ENCODE peak calls at places on chromosomes 7 and 10, in nine cellular contexts. One of them, this sample, is unnamed.

GRCh38 chr10:125633517-125633999 is 49.4 kb downstream of the TEX36 start:
- DNase-seq in dorsolateral prefrontal cortex: no peak
- DNase-seq in mesothelial cell of epicardium: no peak
- DNase-seq in uterus: no peak
- DNase-seq in CD8-positive, alpha-beta T cell: no peak
- DNase-seq in AG09319: no peak
- DNase-seq in colonic mucosa: no peak
- DNase-seq in lung: no peak
- DNase-seq in osteoblast: no peak
- DNase-seq in this sample: no peak

GRCh38 chr7:3232228-3232627 is 68.8 kb upstream of the SDK1 start:
- DNase-seq in dorsolateral prefrontal cortex: no peak
- DNase-seq in mesothelial cell of epicardium: no peak
- DNase-seq in uterus: no peak
- DNase-seq in CD8-positive, alpha-beta T cell: no peak
- DNase-seq in AG09319: no peak
- DNase-seq in colonic mucosa: no peak
- DNase-seq in lung: no peak
- DNase-seq in osteoblast: peak
- DNase-seq in this sample: no peak

GRCh38 chr7:139232893-139233292 is 1.9 kb downstream of the UBN2 start:
- DNase-seq in dorsolateral prefrontal cortex: no peak
- DNase-seq in mesothelial cell of epicardium: no peak
- DNase-seq in uterus: no peak
- DNase-seq in CD8-positive, alpha-beta T cell: no peak
- DNase-seq in AG09319: peak
- DNase-seq in colonic mucosa: no peak
- DNase-seq in lung: no peak
- DNase-seq in osteoblast: no peak
- DNase-seq in this sample: no peak

GRCh38 chr10:4758256-4758655 is 67.8 kb upstream of the AKR1E2 start:
- DNase-seq in dorsolateral prefrontal cortex: no peak
- DNase-seq in mesothelial cell of epicardium: no peak
- DNase-seq in uterus: no peak
- DNase-seq in CD8-positive, alpha-beta T cell: no peak
- DNase-seq in AG09319: no peak
- DNase-seq in colonic mucosa: no peak
- DNase-seq in lung: no peak
- DNase-seq in osteoblast: peak
- DNase-seq in this sample: no peak

GRCh38 chr7:26918241-26918640 is 53.9 kb upstream of the SKAP2 start:
- DNase-seq in dorsolateral prefrontal cortex: no peak
- DNase-seq in mesothelial cell of epicardium: no peak
- DNase-seq in uterus: no peak
- DNase-seq in CD8-positive, alpha-beta T cell: no peak
- DNase-seq in AG09319: no peak
- DNase-seq in colonic mucosa: no peak
- DNase-seq in lung: no peak
- DNase-seq in osteoblast: no peak
- DNase-seq in this sample: no peak

GRCh38 chr7:47382200-47382599 is 199.7 kb downstream of the TNS3 start:
- DNase-seq in dorsolateral prefrontal cortex: no peak
- DNase-seq in mesothelial cell of epicardium: no peak
- DNase-seq in uterus: no peak
- DNase-seq in CD8-positive, alpha-beta T cell: no peak
- DNase-seq in AG09319: no peak
- DNase-seq in colonic mucosa: no peak
- DNase-seq in lung: no peak
- DNase-seq in osteoblast: no peak
- DNase-seq in this sample: no peak

GRCh38 chr7:106127984-106128780 is 16.1 kb upstream of the SYPL1 start:
- DNase-seq in dorsolateral prefrontal cortex: no peak
- DNase-seq in mesothelial cell of epicardium: no peak
- DNase-seq in uterus: no peak
- DNase-seq in CD8-positive, alpha-beta T cell: no peak
- DNase-seq in AG09319: no peak
- DNase-seq in colonic mucosa: no peak
- DNase-seq in lung: no peak
- DNase-seq in osteoblast: no peak
- DNase-seq in this sample: no peak

GRCh38 chr10:100912013-100912608 is 652 bp upstream of the SLF2 start:
- DNase-seq in dorsolateral prefrontal cortex: no peak
- DNase-seq in mesothelial cell of epicardium: no peak
- DNase-seq in uterus: no peak
- DNase-seq in CD8-positive, alpha-beta T cell: no peak
- DNase-seq in AG09319: no peak
- DNase-seq in colonic mucosa: no peak
- DNase-seq in lung: no peak
- DNase-seq in osteoblast: no peak
- DNase-seq in this sample: no peak

GRCh38 chr7:23712368-23713284 is 2.6 kb downstream of the STK31 start:
- DNase-seq in dorsolateral prefrontal cortex: no peak
- DNase-seq in mesothelial cell of epicardium: no peak
- DNase-seq in uterus: no peak
- DNase-seq in CD8-positive, alpha-beta T cell: no peak
- DNase-seq in AG09319: peak
- DNase-seq in colonic mucosa: no peak
- DNase-seq in lung: no peak
- DNase-seq in osteoblast: peak
- DNase-seq in this sample: no peak

GRCh38 chr7:121525155-121525819 is 129.2 kb upstream of the FAM3C start:
- DNase-seq in dorsolateral prefrontal cortex: no peak
- DNase-seq in mesothelial cell of epicardium: no peak
- DNase-seq in uterus: no peak
- DNase-seq in CD8-positive, alpha-beta T cell: no peak
- DNase-seq in AG09319: no peak
- DNase-seq in colonic mucosa: no peak
- DNase-seq in lung: no peak
- DNase-seq in osteoblast: peak
- DNase-seq in this sample: no peak

GRCh38 chr7:151018421-151019129 is 5.7 kb downstream of the ATG9B start:
- DNase-seq in dorsolateral prefrontal cortex: no peak
- DNase-seq in mesothelial cell of epicardium: no peak
- DNase-seq in uterus: no peak
- DNase-seq in CD8-positive, alpha-beta T cell: no peak
- DNase-seq in AG09319: no peak
- DNase-seq in colonic mucosa: no peak
- DNase-seq in lung: no peak
- DNase-seq in osteoblast: peak
- DNase-seq in this sample: no peak

GRCh38 chr10:99534939-99535763 is 2.4 kb downstream of the NKX2-3 start:
- DNase-seq in dorsolateral prefrontal cortex: no peak
- DNase-seq in mesothelial cell of epicardium: no peak
- DNase-seq in uterus: no peak
- DNase-seq in CD8-positive, alpha-beta T cell: no peak
- DNase-seq in AG09319: no peak
- DNase-seq in colonic mucosa: no peak
- DNase-seq in lung: no peak
- DNase-seq in osteoblast: peak
- DNase-seq in this sample: no peak

GRCh38 chr10:93071674-93072224 is 1.9 kb upstream of the CYP26A1 start:
- DNase-seq in dorsolateral prefrontal cortex: no peak
- DNase-seq in mesothelial cell of epicardium: no peak
- DNase-seq in uterus: no peak
- DNase-seq in CD8-positive, alpha-beta T cell: no peak
- DNase-seq in AG09319: no peak
- DNase-seq in colonic mucosa: no peak
- DNase-seq in lung: no peak
- DNase-seq in osteoblast: peak
- DNase-seq in this sample: no peak

GRCh38 chr10:14450041-14450491 is 119.3 kb upstream of the FRMD4A start:
- DNase-seq in dorsolateral prefrontal cortex: no peak
- DNase-seq in mesothelial cell of epicardium: no peak
- DNase-seq in uterus: no peak
- DNase-seq in CD8-positive, alpha-beta T cell: no peak
- DNase-seq in AG09319: no peak
- DNase-seq in colonic mucosa: no peak
- DNase-seq in lung: no peak
- DNase-seq in osteoblast: peak
- DNase-seq in this sample: no peak

GRCh38 chr7:116948934-116949333 is 4.4 kb upstream of the ST7 start:
- DNase-seq in dorsolateral prefrontal cortex: no peak
- DNase-seq in mesothelial cell of epicardium: no peak
- DNase-seq in uterus: no peak
- DNase-seq in CD8-positive, alpha-beta T cell: no peak
- DNase-seq in AG09319: no peak
- DNase-seq in colonic mucosa: no peak
- DNase-seq in lung: peak
- DNase-seq in osteoblast: peak
- DNase-seq in this sample: no peak

GRCh38 chr7:73738220-73738611 is 386 bp downstream of the ABHD11 start:
- DNase-seq in dorsolateral prefrontal cortex: no peak
- DNase-seq in mesothelial cell of epicardium: no peak
- DNase-seq in uterus: peak
- DNase-seq in CD8-positive, alpha-beta T cell: peak
- DNase-seq in AG09319: no peak
- DNase-seq in colonic mucosa: peak
- DNase-seq in lung: peak
- DNase-seq in osteoblast: peak
- DNase-seq in this sample: no peak

GRCh38 chr7:66946545-66946944 is 25.5 kb downstream of the TMEM248 start:
- DNase-seq in dorsolateral prefrontal cortex: no peak
- DNase-seq in mesothelial cell of epicardium: no peak
- DNase-seq in uterus: no peak
- DNase-seq in CD8-positive, alpha-beta T cell: no peak
- DNase-seq in AG09319: no peak
- DNase-seq in colonic mucosa: peak
- DNase-seq in lung: no peak
- DNase-seq in osteoblast: no peak
- DNase-seq in this sample: no peak

GRCh38 chr7:121107923-121108498 is 119.5 kb downstream of the CPED1 start:
- DNase-seq in dorsolateral prefrontal cortex: no peak
- DNase-seq in mesothelial cell of epicardium: no peak
- DNase-seq in uterus: no peak
- DNase-seq in CD8-positive, alpha-beta T cell: no peak
- DNase-seq in AG09319: peak
- DNase-seq in colonic mucosa: no peak
- DNase-seq in lung: no peak
- DNase-seq in osteoblast: peak
- DNase-seq in this sample: no peak

GRCh38 chr7:41814888-41815287 is 112.0 kb upstream of the INHBA start:
- DNase-seq in dorsolateral prefrontal cortex: no peak
- DNase-seq in mesothelial cell of epicardium: no peak
- DNase-seq in uterus: no peak
- DNase-seq in CD8-positive, alpha-beta T cell: no peak
- DNase-seq in AG09319: no peak
- DNase-seq in colonic mucosa: no peak
- DNase-seq in lung: no peak
- DNase-seq in osteoblast: no peak
- DNase-seq in this sample: no peak

GRCh38 chr10:13784067-13784466 is 197.3 kb downstream of the PRPF18 start:
- DNase-seq in dorsolateral prefrontal cortex: no peak
- DNase-seq in mesothelial cell of epicardium: no peak
- DNase-seq in uterus: no peak
- DNase-seq in CD8-positive, alpha-beta T cell: no peak
- DNase-seq in AG09319: no peak
- DNase-seq in colonic mucosa: no peak
- DNase-seq in lung: no peak
- DNase-seq in osteoblast: no peak
- DNase-seq in this sample: no peak

GRCh38 chr7:50782376-50783208 is at the start of gene GRB10:
- DNase-seq in dorsolateral prefrontal cortex: peak
- DNase-seq in mesothelial cell of epicardium: no peak
- DNase-seq in uterus: peak
- DNase-seq in CD8-positive, alpha-beta T cell: no peak
- DNase-seq in AG09319: no peak
- DNase-seq in colonic mucosa: no peak
- DNase-seq in lung: no peak
- DNase-seq in osteoblast: peak
- DNase-seq in this sample: no peak
- TF ChIP-seq CTCF in dorsolateral prefrontal cortex: peak
- TF ChIP-seq CTCF in mesothelial cell of epicardium: no peak
- TF ChIP-seq CTCF in uterus: no peak
- TF ChIP-seq CTCF in CD8-positive, alpha-beta T cell: no peak
- TF ChIP-seq CTCF in AG09319: peak
- TF ChIP-seq CTCF in colonic mucosa: no peak
- TF ChIP-seq CTCF in lung: no peak
- TF ChIP-seq CTCF in osteoblast: no peak
- TF ChIP-seq CTCF in this sample: no peak

DNA sequence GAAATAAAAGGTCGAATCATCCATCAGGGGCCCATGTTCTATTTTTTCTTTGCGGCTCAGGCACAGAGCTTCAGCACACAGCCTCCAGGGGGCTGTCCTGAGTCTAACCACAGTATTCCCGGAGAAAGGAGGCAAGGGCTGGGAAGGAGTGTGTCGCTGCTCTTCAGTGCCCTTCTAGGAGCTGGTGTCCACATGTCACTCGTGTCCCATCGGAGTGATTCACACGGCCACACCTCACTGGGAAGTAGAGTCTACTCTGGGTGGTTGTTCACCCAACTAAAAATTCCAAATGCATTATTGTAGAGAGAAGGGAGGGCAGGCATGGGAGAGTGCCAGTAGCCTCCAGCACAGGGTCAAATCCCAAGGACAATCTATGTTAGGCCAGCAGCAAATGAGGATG is 114.8 kb upstream of the LANCL2 start:
- DNase-seq in dorsolateral prefrontal cortex: no peak
- DNase-seq in mesothelial cell of epicardium: no peak
- DNase-seq in uterus: no peak
- DNase-seq in CD8-positive, alpha-beta T cell: no peak
- DNase-seq in AG09319: no peak
- DNase-seq in colonic mucosa: peak
- DNase-seq in lung: no peak
- DNase-seq in osteoblast: peak
- DNase-seq in this sample: no peak
- TF ChIP-seq CTCF in dorsolateral prefrontal cortex: peak
- TF ChIP-seq CTCF in mesothelial cell of epicardium: no peak
- TF ChIP-seq CTCF in uterus: no peak
- TF ChIP-seq CTCF in CD8-positive, alpha-beta T cell: no peak
- TF ChIP-seq CTCF in AG09319: peak
- TF ChIP-seq CTCF in colonic mucosa: peak
- TF ChIP-seq CTCF in lung: no peak
- TF ChIP-seq CTCF in osteoblast: peak
- TF ChIP-seq CTCF in this sample: no peak

GRCh38 chr10:2839081-2839725 is 228.1 kb upstream of the PFKP start:
- DNase-seq in dorsolateral prefrontal cortex: peak
- DNase-seq in mesothelial cell of epicardium: no peak
- DNase-seq in uterus: no peak
- DNase-seq in CD8-positive, alpha-beta T cell: no peak
- DNase-seq in AG09319: no peak
- DNase-seq in colonic mucosa: peak
- DNase-seq in lung: peak
- DNase-seq in osteoblast: peak
- DNase-seq in this sample: no peak
- TF ChIP-seq CTCF in dorsolateral prefrontal cortex: peak
- TF ChIP-seq CTCF in mesothelial cell of epicardium: peak
- TF ChIP-seq CTCF in uterus: peak
- TF ChIP-seq CTCF in CD8-positive, alpha-beta T cell: no peak
- TF ChIP-seq CTCF in AG09319: peak
- TF ChIP-seq CTCF in colonic mucosa: peak
- TF ChIP-seq CTCF in lung: no peak
- TF ChIP-seq CTCF in osteoblast: peak
- TF ChIP-seq CTCF in this sample: peak

DNA sequence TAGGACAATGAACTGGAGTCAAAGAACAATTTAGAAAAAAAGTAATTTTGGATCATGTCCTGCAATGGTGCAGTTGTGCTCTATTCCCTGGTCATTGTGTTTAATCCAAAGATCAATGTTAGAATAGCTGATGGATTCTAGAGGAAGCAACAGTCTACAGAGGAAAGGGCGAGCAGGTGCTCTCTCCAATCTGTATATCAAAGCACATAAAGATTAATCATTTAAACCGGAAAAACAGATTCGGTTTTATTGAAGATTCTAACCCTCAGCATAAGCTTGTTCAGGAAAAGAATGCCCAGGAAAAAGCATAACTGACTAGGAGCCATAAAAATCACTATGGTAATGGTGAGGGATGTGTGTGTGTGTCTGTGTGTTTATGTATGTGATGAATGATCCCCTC is 110.3 kb downstream of the MALRD1 start:
- DNase-seq in dorsolateral prefrontal cortex: no peak
- DNase-seq in mesothelial cell of epicardium: no peak
- DNase-seq in uterus: no peak
- DNase-seq in CD8-positive, alpha-beta T cell: no peak
- DNase-seq in AG09319: no peak
- DNase-seq in colonic mucosa: no peak
- DNase-seq in lung: no peak
- DNase-seq in osteoblast: no peak
- DNase-seq in this sample: no peak
- TF ChIP-seq CTCF in dorsolateral prefrontal cortex: no peak
- TF ChIP-seq CTCF in mesothelial cell of epicardium: no peak
- TF ChIP-seq CTCF in uterus: no peak
- TF ChIP-seq CTCF in CD8-positive, alpha-beta T cell: no peak
- TF ChIP-seq CTCF in AG09319: no peak
- TF ChIP-seq CTCF in colonic mucosa: no peak
- TF ChIP-seq CTCF in lung: no peak
- TF ChIP-seq CTCF in osteoblast: no peak
- TF ChIP-seq CTCF in this sample: no peak